ENCODE peak calls at places on chromosomes 1 and 21, in six cellular contexts. B, W, E, P, C and G are unnamed samples.

GRCh38 chr1:171126504-171126903 is 35.8 kb downstream of the FMO3 start:
- DNase-seq in C (no peak), B (no peak), E (no peak), W (no peak), P (no peak), G (peak; percentile 29)

GRCh38 chr1:212762839-212763238 is 28.7 kb downstream of the NSL1 start:
- DNase-seq in B (no peak), E (no peak), C (no peak), P (no peak), W (no peak), G (no peak)

GRCh38 chr21:44079846-44080245 is 27.4 kb upstream of the PWP2 start:
- DNase-seq in E (no peak), B (no peak), P (no peak), C (no peak), W (no peak), G (no peak)

GRCh38 chr1:90964444-90965035 is 57.3 kb downstream of the ZNF644 start:
- DNase-seq in C (peak; percentile 46), P (peak; percentile 21), W (no peak), E (peak; percentile 13), B (peak; percentile 5), G (peak; percentile 49)

GRCh38 chr1:201068976-201069375 is 43.2 kb downstream of the CACNA1S start:
- DNase-seq in W (no peak), P (no peak), B (no peak), E (no peak), C (no peak), G (no peak)

GRCh38 chr1:169148472-169149252 is 42.2 kb downstream of the ATP1B1 start:
- DNase-seq in W (no peak), B (no peak), E (no peak), P (no peak), C (peak; percentile 7), G (no peak)

GRCh38 chr21:44710756-44711326 is 531 bp downstream of the TSPEAR start:
- DNase-seq in P (no peak), C (no peak), W (peak; percentile 72), B (no peak), E (peak; percentile 19), G (no peak)

GRCh38 chr1:25030674-25031589 is 100.9 kb upstream of the RUNX3 start:
- DNase-seq in W (no peak), C (no peak), B (peak; percentile 41), P (peak; percentile 23), E (peak; percentile 93), G (no peak)

GRCh38 chr1:14140800-14141526 is 441.0 kb downstream of the PRDM2 start:
- DNase-seq in B (peak; percentile 29), C (no peak), W (no peak), P (no peak), E (no peak), G (no peak)

GRCh38 chr21:44294391-44295162 is 5.3 kb upstream of the PFKL start:
- DNase-seq in P (peak; percentile 7), C (peak; percentile 53), W (no peak), B (no peak), E (no peak), G (no peak)

GRCh38 chr1:56788588-56788987 is 30.6 kb downstream of the FYB2 start:
- DNase-seq in B (no peak), W (no peak), E (no peak), P (no peak), C (no peak), G (no peak)

GRCh38 chr1:3429320-3429719 is 25.1 kb upstream of the ARHGEF16 start:
- DNase-seq in C (no peak), P (no peak), B (no peak), E (no peak), W (no peak), G (no peak)

GRCh38 chr1:244087611-244088010 is 36.5 kb downstream of the ZBTB18 start:
- DNase-seq in B (no peak), P (no peak), E (no peak), W (no peak), C (no peak), G (no peak)

GRCh38 chr1:212284332-212284743 is 872 bp upstream of the PPP2R5A start:
- DNase-seq in C (peak; percentile 34), P (peak; percentile 16), W (no peak), B (no peak), E (no peak), G (no peak)

GRCh38 chr1:248756151-248756550 is 592 bp upstream of the LYPD8 start:
- DNase-seq in P (no peak), E (no peak), B (no peak), C (no peak), W (no peak), G (no peak)

GRCh38 chr1:24606296-24606605 is 36.9 kb upstream of the SRRM1 start:
- DNase-seq in C (no peak), P (no peak), B (no peak), E (no peak), W (no peak), G (no peak)

GRCh38 chr21:37153935-37154350 is 80.9 kb downstream of the TTC3 start:
- DNase-seq in B (peak; percentile 50), W (no peak), P (peak; percentile 18), E (no peak), C (no peak), G (peak; percentile 45)

GRCh38 chr1:175220853-175221547 is 28.4 kb upstream of the KIAA0040 start:
- DNase-seq in B (no peak), W (no peak), E (peak; percentile 58), P (no peak), C (peak; percentile 4), G (no peak)

GRCh38 chr1:12208271-12208670 is 21.6 kb upstream of the VPS13D start:
- DNase-seq in C (no peak), P (no peak), E (no peak), B (no peak), W (no peak), G (no peak)

GRCh38 chr1:158998037-158998780 is 11.5 kb upstream of the IFI16 start:
- DNase-seq in W (no peak), E (no peak), C (no peak), B (no peak), P (no peak), G (no peak)
- H3K9ac ChIP-seq in W (no peak overlapping the region), E (no peak overlapping the region), C (no peak overlapping the region), B (peak overlapping the region; percentile 91), P (no peak overlapping the region), G (peak overlapping the region; percentile 94)

DNA sequence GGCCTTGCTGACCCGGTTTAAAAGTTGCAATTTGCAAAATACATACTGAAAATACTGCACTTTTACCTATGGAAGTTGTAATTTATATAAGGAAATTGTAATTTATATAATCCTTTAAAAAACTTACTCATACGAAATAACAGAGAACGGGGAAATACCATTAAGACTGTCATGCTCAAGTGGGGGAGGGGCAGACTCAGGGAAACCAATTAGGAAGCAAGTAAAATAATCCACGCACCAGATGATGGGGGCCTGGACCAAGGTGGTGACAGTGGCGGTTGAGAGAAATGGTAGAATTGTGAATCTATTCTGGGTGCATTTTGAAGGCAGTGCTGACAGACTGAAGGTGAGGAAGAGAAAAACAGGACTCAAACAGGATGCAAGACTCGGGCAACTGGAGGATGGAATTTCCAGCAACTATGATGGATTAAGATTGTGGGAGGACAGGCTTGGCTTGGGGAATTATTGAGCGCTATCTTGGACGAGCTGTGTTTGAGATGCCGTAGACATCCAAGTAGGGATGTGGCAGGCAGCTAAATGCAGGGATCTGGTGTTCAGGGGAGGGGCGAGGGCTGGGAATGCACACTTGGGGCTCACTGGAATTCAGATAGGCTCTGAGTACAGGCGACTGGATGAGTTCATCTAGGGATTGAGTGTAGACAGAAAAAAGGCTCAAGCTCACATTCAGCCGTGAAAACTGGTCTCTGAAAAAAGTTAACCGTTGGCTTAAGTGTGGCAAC is 1.0 kb downstream of the LCA5L start:
- DNase-seq in E (peak; percentile 40), B (peak; percentile 77), W (no peak), C (peak; percentile 22), P (peak; percentile 58), G (peak; percentile 77)
- H3K9ac ChIP-seq in E (peak overlapping the region; percentile 83), B (peak overlapping the region; percentile 96), W (no peak overlapping the region), C (no peak overlapping the region), P (peak overlapping the region; percentile 80), G (peak overlapping the region; percentile 93)

DNA sequence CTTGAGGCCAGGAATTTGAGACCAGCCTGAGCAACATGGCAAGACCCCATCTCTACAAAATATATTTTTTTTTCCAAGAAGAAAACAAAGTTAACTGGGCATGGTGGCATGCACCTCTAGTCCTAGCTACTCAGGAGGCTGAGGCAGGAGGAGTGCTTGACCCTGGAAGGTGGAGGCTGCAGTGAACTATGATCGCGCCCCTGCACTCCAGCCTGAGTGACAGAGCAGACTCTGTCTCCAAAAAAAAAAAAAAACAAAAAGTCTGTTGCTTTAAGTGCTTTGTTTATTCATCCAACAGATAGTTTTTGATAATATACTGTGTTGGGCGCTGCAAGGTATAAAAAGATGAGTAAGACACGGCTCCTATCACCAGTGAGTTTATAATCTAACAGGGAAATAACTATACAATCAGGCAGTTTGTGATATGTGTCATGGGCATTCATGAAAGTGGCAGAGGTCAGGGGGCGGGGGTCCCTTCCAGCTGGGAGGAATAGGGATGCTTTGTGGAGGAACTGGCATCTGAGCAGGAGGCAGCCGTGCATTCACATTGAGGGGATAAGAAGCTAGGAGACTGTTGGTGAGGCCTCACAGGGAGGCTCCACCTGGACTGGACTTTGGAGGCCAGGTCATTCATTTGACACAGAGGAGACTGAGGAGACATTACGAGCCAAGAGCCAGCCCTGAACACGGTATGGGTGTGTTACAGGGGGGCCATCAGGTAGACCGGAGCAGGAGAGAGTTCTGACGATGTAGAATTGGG is 67.3 kb upstream of the ERRFI1 start:
- DNase-seq in E (no peak), P (no peak), C (no peak), B (no peak), W (no peak), G (no peak)
- H3K9ac ChIP-seq in E (no peak overlapping the region), P (no peak overlapping the region), C (no peak overlapping the region), B (no peak overlapping the region), W (no peak overlapping the region), G (no peak overlapping the region)

DNA sequence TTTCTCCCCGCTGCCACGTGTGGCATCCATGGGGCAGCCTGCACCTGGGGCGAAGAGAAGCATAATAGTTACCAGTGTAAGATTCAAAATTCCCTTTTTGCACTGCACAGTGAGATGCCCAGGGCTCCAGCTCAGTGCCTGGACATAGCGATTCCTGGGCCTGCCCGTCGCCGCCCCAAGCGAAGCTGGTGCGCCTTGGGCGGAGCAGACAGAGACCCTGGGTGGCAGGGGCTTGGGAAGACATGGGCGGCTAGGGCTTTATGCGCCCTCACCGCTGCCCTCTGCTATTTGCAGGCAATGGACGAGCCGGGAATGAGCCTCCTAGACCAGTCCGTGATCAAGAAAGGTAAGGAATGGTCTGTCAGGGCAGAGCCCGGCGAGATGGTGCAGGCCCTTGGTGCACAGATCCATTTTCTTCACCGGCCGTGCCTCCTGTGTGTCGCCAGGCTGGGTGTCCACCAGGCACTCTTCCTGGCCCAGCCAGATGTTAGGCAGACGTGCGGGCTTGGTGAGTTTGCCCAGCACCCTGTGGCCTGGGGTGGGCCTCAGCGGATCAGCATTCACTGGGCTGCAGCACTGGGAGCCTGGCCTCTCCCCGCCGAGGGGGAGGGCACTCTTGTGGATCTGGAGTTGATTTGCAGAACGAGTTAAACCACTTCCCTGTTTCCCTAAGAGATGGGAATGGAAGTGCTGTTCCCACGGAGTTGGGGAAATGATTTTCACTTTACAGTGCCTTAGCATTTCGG is 1.7 kb downstream of the TFAP2E start:
- DNase-seq in W (no peak), E (no peak), B (no peak), P (no peak), C (no peak), G (no peak)
- H3K9ac ChIP-seq in W (no peak overlapping the region), E (no peak overlapping the region), B (no peak overlapping the region), P (no peak overlapping the region), C (no peak overlapping the region), G (no peak overlapping the region)